ENCODE peak calls at places on chromosomes 2 and 18, in four cellular contexts. N is cardiac muscle cell, M is left ventricle myocardium inferior, K is stomach. L is an unnamed sample.

GRCh38 chr2:144567745-144568144 is 47.8 kb upstream of the ZEB2 start:
- DNase-seq in M (no peak), K (no peak), N (no peak), L (no peak)

GRCh38 chr2:237257471-237257951 is 156.5 kb downstream of the COL6A3 start:
- DNase-seq in K (no peak), M (peak), N (peak), L (peak)

GRCh38 chr2:60337142-60337497 is 216.3 kb downstream of the BCL11A start:
- DNase-seq in K (no peak), M (peak), N (peak), L (no peak)

GRCh38 chr2:677056-677949 is at the start of gene TMEM18:
- DNase-seq in M (peak), K (peak), N (peak), L (peak)

GRCh38 chr2:189982777-189983394 is 79.6 kb downstream of the MSTN start:
- DNase-seq in M (no peak), K (no peak), N (peak), L (peak)

GRCh38 chr18:12750708-12751502 is 48.1 kb downstream of the PSMG2 start:
- DNase-seq in N (no peak), K (no peak), M (no peak), L (no peak)

GRCh38 chr2:67851946-67852345 is 210.9 kb downstream of the C1D start:
- DNase-seq in K (no peak), M (no peak), N (no peak), L (no peak)

GRCh38 chr2:37870829-37871228 is 54.3 kb upstream of the RMDN2 start:
- DNase-seq in K (no peak), M (no peak), N (peak), L (peak)

GRCh38 chr2:24402242-24403092 is 42.1 kb upstream of the ITSN2 start:
- DNase-seq in N (no peak), K (no peak), M (no peak), L (no peak)

GRCh38 chr18:30991397-30991796 is 51.1 kb downstream of the DSC3 start:
- DNase-seq in M (no peak), K (no peak), N (no peak), L (no peak)

GRCh38 chr2:221529177-221529942 is 42.7 kb downstream of the EPHA4 start:
- DNase-seq in K (no peak), N (no peak), M (peak), L (no peak)

GRCh38 chr2:73850009-73850408 is 21.2 kb downstream of the STAMBP start:
- DNase-seq in N (no peak), K (no peak), M (no peak), L (no peak)

DNA sequence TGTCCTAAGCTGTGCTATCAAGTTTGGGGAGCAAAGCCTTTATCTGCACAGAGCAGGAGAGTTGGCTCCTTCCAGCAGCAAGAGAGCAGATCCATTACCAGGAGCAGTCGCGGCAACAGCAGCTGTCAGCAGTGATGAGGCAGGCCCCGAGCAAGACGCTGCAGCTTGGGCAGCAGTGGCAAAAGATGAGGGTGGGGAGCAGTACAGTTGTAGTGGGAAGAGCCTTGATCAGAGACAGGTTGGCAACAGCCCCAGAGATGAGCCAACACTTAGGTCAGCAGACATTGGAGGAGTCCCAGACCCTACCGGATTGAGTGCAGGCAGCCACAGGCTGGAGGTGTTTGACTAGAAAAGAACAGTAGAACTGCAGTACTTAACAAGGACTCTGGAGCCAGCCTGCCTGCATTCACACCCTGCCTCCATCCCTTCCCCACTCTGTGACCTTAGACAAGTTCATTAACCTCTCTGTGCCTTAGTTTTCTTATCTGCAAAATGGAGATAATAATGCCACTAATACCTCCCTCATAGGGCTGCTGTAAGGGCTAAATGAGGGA is 117.1 kb upstream of the SERTAD2 start:
- DNase-seq in N (peak), M (peak), K (no peak), L (peak)
- TF ChIP-seq CTCF in N (no peak), M (no peak), K (no peak), L (no peak)

DNA sequence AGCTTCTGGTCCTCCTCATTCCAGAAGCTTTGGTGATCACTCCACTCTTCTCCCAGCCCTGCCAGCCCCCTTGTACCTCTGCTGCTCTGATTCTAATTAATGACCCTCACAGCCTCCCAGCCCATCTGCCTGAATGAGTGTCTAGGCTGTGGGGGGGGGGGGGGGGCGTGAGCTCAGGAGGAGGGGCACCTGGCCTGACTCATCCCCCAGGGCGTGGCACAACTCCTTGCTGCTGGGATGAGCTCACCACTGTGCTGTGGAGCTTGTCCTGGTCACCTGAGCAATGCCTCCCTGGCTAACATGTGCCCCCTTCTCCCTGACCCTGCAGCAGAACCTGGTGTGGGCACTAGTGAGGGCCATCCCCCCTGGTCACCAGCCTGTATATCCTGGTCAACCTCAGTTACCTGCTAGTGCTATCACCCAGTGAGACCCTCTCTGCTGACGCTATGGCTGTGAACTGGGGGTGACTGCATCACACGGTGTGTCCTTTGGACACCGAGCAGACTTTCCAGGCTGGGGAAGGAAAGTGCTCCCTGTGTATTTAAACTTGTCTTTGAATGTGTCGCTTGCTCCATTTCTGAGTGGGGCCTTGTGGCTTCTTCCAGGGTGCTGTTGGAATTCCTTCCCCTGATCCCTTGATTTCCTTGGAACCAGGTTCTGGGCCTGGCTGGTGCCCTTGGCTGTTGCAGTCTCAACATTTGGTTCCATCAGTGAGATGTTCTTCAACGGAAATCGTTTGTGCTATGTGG is 41.5 kb upstream of the PUM2 start:
- DNase-seq in K (no peak), M (no peak), N (no peak), L (no peak)
- H3K4me3 ChIP-seq in K (no peak), M (no peak), N (no peak), L (no peak)

GRCh38 chr2:235264121-235264493 is 229.7 kb upstream of the AGAP1 start:
- DNase-seq in K (no peak), M (no peak), N (no peak), L (no peak)
- TF ChIP-seq CTCF in K (no peak), M (no peak), N (no peak), L (no peak)

GRCh38 chr18:58807766-58808165 is 56.9 kb upstream of the ZNF532 start:
- DNase-seq in M (no peak), K (no peak), N (no peak), L (no peak)

GRCh38 chr18:58808349-58808748 is 56.3 kb upstream of the ZNF532 start:
- DNase-seq in N (no peak), K (no peak), M (no peak), L (no peak)

GRCh38 chr18:58805482-58806187 is 59.0 kb upstream of the ZNF532 start:
- DNase-seq in K (no peak), M (no peak), N (no peak), L (no peak)

GRCh38 chr18:58803978-58804377 is 60.7 kb upstream of the ZNF532 start:
- DNase-seq in M (no peak), K (no peak), N (no peak), L (no peak)

DNA sequence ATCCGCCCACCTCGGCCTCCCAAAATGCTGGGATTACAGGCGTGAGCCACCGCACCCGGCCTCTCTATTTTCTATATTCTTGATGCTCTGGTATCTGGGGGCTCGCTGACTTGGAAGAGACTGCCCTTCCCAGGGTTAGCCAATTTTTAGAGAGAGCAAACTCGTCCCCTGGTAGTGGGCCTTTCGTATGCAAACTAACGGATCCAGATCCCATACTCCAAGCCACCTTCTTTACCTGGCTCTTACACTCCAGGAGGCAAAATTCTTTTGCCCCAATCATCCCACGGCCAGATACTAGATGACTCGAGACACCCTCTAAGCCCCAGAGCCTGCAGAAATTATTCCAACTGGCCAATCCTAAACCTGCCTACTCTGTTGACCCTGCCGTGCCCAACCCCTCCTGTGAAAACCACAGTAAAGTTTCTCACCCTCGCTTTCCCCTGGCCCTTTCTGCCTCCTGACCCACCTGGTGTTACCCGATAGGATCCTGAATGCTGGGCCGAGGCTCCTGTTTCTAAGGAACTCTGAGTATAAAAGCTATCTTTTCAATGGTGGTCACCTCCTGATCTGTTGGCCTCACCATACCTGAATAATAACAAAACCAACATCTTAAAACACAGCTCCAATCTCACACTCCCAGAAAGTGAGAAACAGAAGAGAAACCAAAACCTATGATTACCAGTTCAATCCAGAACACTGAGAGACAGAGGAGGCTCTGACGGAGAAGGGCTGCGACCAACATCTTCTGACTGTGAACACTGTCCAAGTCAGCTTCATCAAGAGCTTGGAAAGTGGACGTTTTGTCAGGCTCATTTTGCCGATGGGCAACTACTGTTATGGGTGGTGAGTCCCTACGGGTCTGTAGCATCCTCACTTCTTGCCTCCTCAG is 57.6 kb upstream of the ZNF532 start:
- DNase-seq in M (no peak), N (no peak), K (no peak), L (no peak)
- H3K4me3 ChIP-seq in M (no peak), N (no peak), K (no peak), L (no peak)

DNA sequence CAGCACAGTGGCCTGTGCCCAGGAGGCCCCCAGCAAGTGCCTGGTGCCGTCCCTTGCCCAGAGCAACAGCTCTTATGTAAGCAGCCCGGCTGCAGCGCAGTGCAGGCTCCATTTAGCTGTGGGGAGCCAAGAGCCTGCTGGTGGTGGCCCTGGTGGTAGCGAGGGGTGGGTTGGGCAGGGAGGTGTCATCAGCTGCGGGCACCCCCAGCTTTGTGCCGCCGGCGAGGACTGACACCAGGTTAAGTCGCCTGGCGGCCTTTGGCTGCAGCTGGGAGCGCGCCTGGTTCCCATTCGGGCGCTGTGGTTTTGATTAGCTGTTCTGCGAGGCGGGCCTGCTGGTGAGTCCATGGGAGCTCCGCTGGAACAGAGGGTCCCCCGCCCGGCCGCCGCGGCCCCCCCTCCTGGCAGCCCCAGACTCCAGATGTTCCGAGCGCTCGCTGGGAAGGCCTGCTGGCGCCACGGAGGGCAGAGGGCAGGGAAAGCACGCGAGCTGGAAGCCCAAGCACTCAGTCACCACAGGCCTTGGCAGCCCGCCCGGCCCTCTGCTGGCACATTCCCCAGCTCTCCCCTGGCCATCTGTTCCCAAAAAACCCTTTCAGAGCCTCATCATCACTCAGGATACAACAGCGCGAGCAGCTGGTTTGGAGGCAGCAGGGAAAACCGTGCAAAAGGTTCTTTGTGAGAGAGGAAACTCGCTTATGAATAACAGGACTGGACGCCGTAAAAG is 18.4 kb downstream of the ATOH8 start:
- DNase-seq in N (peak), K (peak), M (peak), L (peak)
- TF ChIP-seq CTCF in N (peak), K (no peak), M (peak), L (peak)

GRCh38 chr18:71239111-71239624 is 950.3 kb downstream of the SOCS6 start:
- DNase-seq in M (no peak), N (no peak), K (no peak), L (no peak)

GRCh38 chr18:71242981-71243380 is 954.1 kb downstream of the SOCS6 start:
- DNase-seq in M (no peak), K (no peak), N (no peak), L (no peak)

GRCh38 chr18:71233177-71233576 is 944.3 kb downstream of the SOCS6 start:
- DNase-seq in K (no peak), M (no peak), N (no peak), L (no peak)

GRCh38 chr18:71237636-71238035 is 948.8 kb downstream of the SOCS6 start:
- DNase-seq in N (no peak), M (no peak), K (no peak), L (no peak)
- H3K4me3 ChIP-seq in N (no peak), M (no peak), K (no peak), L (no peak)